ENCODE peak calls at places on chromosome 19, in nine cellular contexts. One of them, this sample, is unnamed.
A peak's percentile ranks its signal among the peaks of the same experiment; 100 is the strongest.

GRCh38 chr19:32363175-32363574 is 17.8 kb downstream of the ZNF507 start:
- DNase-seq in A549: no peak
- DNase-seq in IMR-90: peak; percentile 45
- DNase-seq in body of pancreas: peak; percentile 29
- DNase-seq in breast epithelium: peak; percentile 46
- DNase-seq in suprapubic skin: no peak
- DNase-seq in upper lobe of left lung: no peak
- DNase-seq in uterus: no peak
- DNase-seq in sigmoid colon: no peak
- DNase-seq in this sample: no peak

GRCh38 chr19:39352549-39353285 is 10.5 kb downstream of the SAMD4B start:
- DNase-seq in A549: no peak
- DNase-seq in IMR-90: no peak
- DNase-seq in body of pancreas: no peak
- DNase-seq in breast epithelium: no peak
- DNase-seq in suprapubic skin: no peak
- DNase-seq in upper lobe of left lung: no peak
- DNase-seq in uterus: no peak
- DNase-seq in sigmoid colon: no peak
- DNase-seq in this sample: no peak

GRCh38 chr19:12834976-12835757 is 788 bp upstream of the RTBDN start:
- DNase-seq in A549: no peak
- DNase-seq in IMR-90: no peak
- DNase-seq in body of pancreas: no peak
- DNase-seq in breast epithelium: no peak
- DNase-seq in suprapubic skin: peak; percentile 70
- DNase-seq in upper lobe of left lung: no peak
- DNase-seq in uterus: no peak
- DNase-seq in sigmoid colon: no peak
- DNase-seq in this sample: no peak

GRCh38 chr19:45340232-45340898 is at the start of gene KLC3:
- DNase-seq in A549: peak; percentile 26
- DNase-seq in IMR-90: no peak
- DNase-seq in body of pancreas: peak; percentile 68
- DNase-seq in breast epithelium: no peak
- DNase-seq in suprapubic skin: no peak
- DNase-seq in upper lobe of left lung: peak; percentile 60
- DNase-seq in uterus: no peak
- DNase-seq in sigmoid colon: no peak
- DNase-seq in this sample: no peak

GRCh38 chr19:1074512-1075283 is 7.7 kb downstream of the ARHGAP45 start:
- DNase-seq in A549: peak; percentile 74
- DNase-seq in IMR-90: no peak
- DNase-seq in body of pancreas: peak; percentile 71
- DNase-seq in breast epithelium: peak; percentile 65
- DNase-seq in suprapubic skin: peak; percentile 91
- DNase-seq in upper lobe of left lung: peak; percentile 94
- DNase-seq in uterus: no peak
- DNase-seq in sigmoid colon: peak; percentile 87
- DNase-seq in this sample: peak; percentile 98

GRCh38 chr19:12800873-12801465 is 631 bp downstream of the PRDX2 start:
- DNase-seq in A549: no peak
- DNase-seq in IMR-90: no peak
- DNase-seq in body of pancreas: peak; percentile 58
- DNase-seq in breast epithelium: no peak
- DNase-seq in suprapubic skin: no peak
- DNase-seq in upper lobe of left lung: peak; percentile 25
- DNase-seq in uterus: no peak
- DNase-seq in sigmoid colon: no peak
- DNase-seq in this sample: no peak

GRCh38 chr19:32570081-32570785 is 10.8 kb upstream of the PDCD5 start:
- DNase-seq in A549: peak; percentile 70
- DNase-seq in IMR-90: peak; percentile 57
- DNase-seq in body of pancreas: peak; percentile 44
- DNase-seq in breast epithelium: peak; percentile 31
- DNase-seq in suprapubic skin: no peak
- DNase-seq in upper lobe of left lung: peak; percentile 24
- DNase-seq in uterus: peak; percentile 46
- DNase-seq in sigmoid colon: peak; percentile 69
- DNase-seq in this sample: peak; percentile 61

GRCh38 chr19:38945562-38946228 is 15.0 kb downstream of the MRPS12 start:
- DNase-seq in A549: no peak
- DNase-seq in IMR-90: no peak
- DNase-seq in body of pancreas: no peak
- DNase-seq in breast epithelium: no peak
- DNase-seq in suprapubic skin: no peak
- DNase-seq in upper lobe of left lung: no peak
- DNase-seq in uterus: no peak
- DNase-seq in sigmoid colon: no peak
- DNase-seq in this sample: no peak

GRCh38 chr19:38417544-38418506 is 8.2 kb downstream of the RASGRP4 start:
- DNase-seq in A549: peak; percentile 92
- DNase-seq in IMR-90: no peak
- DNase-seq in body of pancreas: peak; percentile 43
- DNase-seq in breast epithelium: no peak
- DNase-seq in suprapubic skin: peak; percentile 74
- DNase-seq in upper lobe of left lung: peak; percentile 85
- DNase-seq in uterus: no peak
- DNase-seq in sigmoid colon: peak; percentile 80
- DNase-seq in this sample: no peak

GRCh38 chr19:27753622-27754021 is 1459.3 kb downstream of the UQCRFS1 start:
- DNase-seq in A549: no peak
- DNase-seq in IMR-90: no peak
- DNase-seq in body of pancreas: no peak
- DNase-seq in breast epithelium: no peak
- DNase-seq in suprapubic skin: peak; percentile 17
- DNase-seq in upper lobe of left lung: no peak
- DNase-seq in uterus: no peak
- DNase-seq in sigmoid colon: no peak
- DNase-seq in this sample: no peak

GRCh38 chr19:38666662-38667448 is 19.4 kb downstream of the ACTN4 start:
- DNase-seq in A549: no peak
- DNase-seq in IMR-90: peak; percentile 81
- DNase-seq in body of pancreas: peak; percentile 87
- DNase-seq in breast epithelium: peak; percentile 79
- DNase-seq in suprapubic skin: no peak
- DNase-seq in upper lobe of left lung: no peak
- DNase-seq in uterus: no peak
- DNase-seq in sigmoid colon: no peak
- DNase-seq in this sample: no peak

GRCh38 chr19:53649746-53650593 is 18.2 kb downstream of the DPRX start:
- DNase-seq in A549: no peak
- DNase-seq in IMR-90: no peak
- DNase-seq in body of pancreas: no peak
- DNase-seq in breast epithelium: no peak
- DNase-seq in suprapubic skin: no peak
- DNase-seq in upper lobe of left lung: no peak
- DNase-seq in uterus: no peak
- DNase-seq in sigmoid colon: no peak
- DNase-seq in this sample: no peak

GRCh38 chr19:32580353-32580900 is 563 bp upstream of the PDCD5 start:
- DNase-seq in A549: no peak
- DNase-seq in IMR-90: no peak
- DNase-seq in body of pancreas: no peak
- DNase-seq in breast epithelium: no peak
- DNase-seq in suprapubic skin: no peak
- DNase-seq in upper lobe of left lung: no peak
- DNase-seq in uterus: no peak
- DNase-seq in sigmoid colon: no peak
- DNase-seq in this sample: no peak

GRCh38 chr19:2070986-2071673 is 20.1 kb upstream of the MKNK2 start:
- DNase-seq in A549: no peak
- DNase-seq in IMR-90: no peak
- DNase-seq in body of pancreas: no peak
- DNase-seq in breast epithelium: no peak
- DNase-seq in suprapubic skin: no peak
- DNase-seq in upper lobe of left lung: no peak
- DNase-seq in uterus: no peak
- DNase-seq in sigmoid colon: no peak
- DNase-seq in this sample: no peak

GRCh38 chr19:43526884-43527859 is at the start of gene ETHE1:
- DNase-seq in A549: peak; percentile 89
- DNase-seq in IMR-90: peak; percentile 31
- DNase-seq in body of pancreas: peak; percentile 85
- DNase-seq in breast epithelium: peak; percentile 63
- DNase-seq in suprapubic skin: peak; percentile 88
- DNase-seq in upper lobe of left lung: peak; percentile 91
- DNase-seq in uterus: peak; percentile 83
- DNase-seq in sigmoid colon: peak; percentile 93
- DNase-seq in this sample: peak; percentile 88

GRCh38 chr19:39160889-39161672 is 35.5 kb downstream of the PAK4 start:
- DNase-seq in A549: no peak
- DNase-seq in IMR-90: peak; percentile 47
- DNase-seq in body of pancreas: peak; percentile 47
- DNase-seq in breast epithelium: peak; percentile 76
- DNase-seq in suprapubic skin: no peak
- DNase-seq in upper lobe of left lung: no peak
- DNase-seq in uterus: no peak
- DNase-seq in sigmoid colon: no peak
- DNase-seq in this sample: no peak

GRCh38 chr19:6739884-6740588 is 556 bp downstream of the TRIP10 start:
- DNase-seq in A549: peak; percentile 53
- DNase-seq in IMR-90: no peak
- DNase-seq in body of pancreas: peak; percentile 51
- DNase-seq in breast epithelium: no peak
- DNase-seq in suprapubic skin: no peak
- DNase-seq in upper lobe of left lung: peak; percentile 51
- DNase-seq in uterus: peak; percentile 42
- DNase-seq in sigmoid colon: no peak
- DNase-seq in this sample: no peak

GRCh38 chr19:13037161-13037560 is 41.9 kb downstream of the NFIX start:
- DNase-seq in A549: no peak
- DNase-seq in IMR-90: peak; percentile 85
- DNase-seq in body of pancreas: no peak
- DNase-seq in breast epithelium: peak; percentile 68
- DNase-seq in suprapubic skin: no peak
- DNase-seq in upper lobe of left lung: no peak
- DNase-seq in uterus: no peak
- DNase-seq in sigmoid colon: no peak
- DNase-seq in this sample: peak; percentile 78

GRCh38 chr19:8194528-8195275 is 14.5 kb upstream of the CERS4 start:
- DNase-seq in A549: no peak
- DNase-seq in IMR-90: no peak
- DNase-seq in body of pancreas: no peak
- DNase-seq in breast epithelium: no peak
- DNase-seq in suprapubic skin: no peak
- DNase-seq in upper lobe of left lung: peak; percentile 37
- DNase-seq in uterus: no peak
- DNase-seq in sigmoid colon: no peak
- DNase-seq in this sample: no peak

GRCh38 chr19:8196271-8196908 is 12.8 kb upstream of the CERS4 start:
- DNase-seq in A549: no peak
- DNase-seq in IMR-90: no peak
- DNase-seq in body of pancreas: no peak
- DNase-seq in breast epithelium: no peak
- DNase-seq in suprapubic skin: no peak
- DNase-seq in upper lobe of left lung: no peak
- DNase-seq in uterus: no peak
- DNase-seq in sigmoid colon: no peak
- DNase-seq in this sample: no peak

GRCh38 chr19:8192227-8192820 is 16.8 kb upstream of the CERS4 start:
- DNase-seq in A549: no peak
- DNase-seq in IMR-90: no peak
- DNase-seq in body of pancreas: no peak
- DNase-seq in breast epithelium: no peak
- DNase-seq in suprapubic skin: no peak
- DNase-seq in upper lobe of left lung: no peak
- DNase-seq in uterus: no peak
- DNase-seq in sigmoid colon: no peak
- DNase-seq in this sample: no peak
- TF ChIP-seq POLR2A in A549: no peak
- TF ChIP-seq POLR2A in IMR-90: no peak
- TF ChIP-seq POLR2A in body of pancreas: no peak
- TF ChIP-seq POLR2A in breast epithelium: no peak
- TF ChIP-seq POLR2A in suprapubic skin: no peak
- TF ChIP-seq POLR2A in upper lobe of left lung: no peak
- TF ChIP-seq POLR2A in uterus: no peak
- TF ChIP-seq POLR2A in sigmoid colon: no peak
- TF ChIP-seq POLR2A in this sample: no peak

DNA sequence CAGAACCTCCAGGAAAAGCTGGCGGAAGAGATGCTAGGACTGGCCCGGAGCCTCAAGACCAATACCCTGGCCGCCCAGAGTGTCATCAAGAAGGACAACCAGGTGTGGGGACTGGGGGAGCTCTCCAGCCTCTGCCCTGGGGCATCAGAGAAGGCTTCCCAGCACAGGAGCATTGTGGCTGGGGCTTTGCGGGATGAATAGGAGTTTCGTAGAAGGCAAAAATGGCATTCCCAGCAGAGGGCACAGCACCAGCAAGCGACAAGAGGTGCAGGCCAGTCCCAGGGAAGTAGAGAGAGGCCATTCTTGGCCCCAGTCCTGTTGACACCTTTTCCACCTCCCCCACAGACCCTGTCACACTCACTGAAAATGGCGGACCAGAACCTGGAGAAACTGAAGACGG is 4.1 kb downstream of the USE1 start:
- DNase-seq in A549: no peak
- DNase-seq in IMR-90: no peak
- DNase-seq in body of pancreas: no peak
- DNase-seq in breast epithelium: no peak
- DNase-seq in suprapubic skin: no peak
- DNase-seq in upper lobe of left lung: no peak
- DNase-seq in uterus: no peak
- DNase-seq in sigmoid colon: no peak
- DNase-seq in this sample: no peak
- TF ChIP-seq POLR2A in A549: no peak
- TF ChIP-seq POLR2A in IMR-90: no peak
- TF ChIP-seq POLR2A in body of pancreas: no peak
- TF ChIP-seq POLR2A in breast epithelium: no peak
- TF ChIP-seq POLR2A in suprapubic skin: no peak
- TF ChIP-seq POLR2A in upper lobe of left lung: no peak
- TF ChIP-seq POLR2A in uterus: no peak
- TF ChIP-seq POLR2A in sigmoid colon: no peak
- TF ChIP-seq POLR2A in this sample: no peak

GRCh38 chr19:50431343-50432220 is 1.1 kb upstream of the MYBPC2 start:
- DNase-seq in A549: peak; percentile 90
- DNase-seq in IMR-90: peak; percentile 57
- DNase-seq in body of pancreas: peak; percentile 87
- DNase-seq in breast epithelium: peak; percentile 66
- DNase-seq in suprapubic skin: peak; percentile 87
- DNase-seq in upper lobe of left lung: peak; percentile 83
- DNase-seq in uterus: peak; percentile 81
- DNase-seq in sigmoid colon: peak; percentile 89
- DNase-seq in this sample: peak; percentile 92
- TF ChIP-seq POLR2A in A549: no peak
- TF ChIP-seq POLR2A in IMR-90: no peak
- TF ChIP-seq POLR2A in body of pancreas: no peak
- TF ChIP-seq POLR2A in breast epithelium: no peak
- TF ChIP-seq POLR2A in suprapubic skin: no peak
- TF ChIP-seq POLR2A in upper lobe of left lung: no peak
- TF ChIP-seq POLR2A in uterus: no peak
- TF ChIP-seq POLR2A in sigmoid colon: no peak
- TF ChIP-seq POLR2A in this sample: no peak

DNA sequence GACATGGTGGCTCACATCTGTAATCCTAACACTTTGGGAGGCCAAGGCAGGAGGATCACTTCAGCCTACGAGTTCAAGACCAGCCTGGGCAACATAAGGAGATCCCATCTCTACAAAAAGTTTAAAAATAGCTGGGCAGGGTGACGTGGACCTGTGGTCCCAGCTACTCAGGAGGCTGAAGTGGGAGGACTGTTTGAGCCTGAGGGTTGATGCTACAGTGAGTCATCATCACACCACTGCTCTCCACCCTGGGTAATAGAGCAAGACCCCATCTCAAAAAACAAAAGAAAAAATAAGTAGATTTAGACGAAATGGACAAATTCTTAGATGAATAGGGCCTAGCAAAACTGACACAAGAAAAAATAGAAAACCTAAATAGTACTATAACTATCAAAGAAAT is 10.4 kb upstream of the GNG8 start:
- DNase-seq in A549: no peak
- DNase-seq in IMR-90: no peak
- DNase-seq in body of pancreas: no peak
- DNase-seq in breast epithelium: no peak
- DNase-seq in suprapubic skin: no peak
- DNase-seq in upper lobe of left lung: no peak
- DNase-seq in uterus: no peak
- DNase-seq in sigmoid colon: no peak
- DNase-seq in this sample: no peak
- TF ChIP-seq POLR2A in A549: no peak
- TF ChIP-seq POLR2A in IMR-90: no peak
- TF ChIP-seq POLR2A in body of pancreas: no peak
- TF ChIP-seq POLR2A in breast epithelium: no peak
- TF ChIP-seq POLR2A in suprapubic skin: no peak
- TF ChIP-seq POLR2A in upper lobe of left lung: no peak
- TF ChIP-seq POLR2A in uterus: no peak
- TF ChIP-seq POLR2A in sigmoid colon: no peak
- TF ChIP-seq POLR2A in this sample: no peak